ENCODE peak calls at places on chromosomes 11 and 22, in ten cellular contexts. K is adipocyte; X is DMS 273 treated with DMSO at 0.1 percent for 48 hours; O is activated CD4-positive, alpha-beta T cell treated with anti-CD3 and anti-CD28 coated beads, Interleukin-2, amount 10 ng/mL, durations not matched to agents 7 days and 5 days; V is SW480; H is GM18507; A is sciatic nerve; M is foreskin keratinocyte; G is hippocampal formation; F is AG09309. N is an unnamed sample.

GRCh38 chr11:21612326-21612725 is 580.6 kb upstream of the ANO5 start:
- DNase-seq in M (no peak), V (no peak), F (no peak), G (no peak), K (no peak), H (no peak), O (no peak), A (no peak), X (no peak), N (no peak)

GRCh38 chr22:20013382-20013871 is 3.2 kb downstream of the ARVCF start:
- DNase-seq in A (peak), O (no peak), K (peak), V (no peak), X (no peak), F (no peak), H (no peak), M (no peak), G (peak), N (peak)

GRCh38 chr11:36057372-36058045 is 113.6 kb downstream of the LDLRAD3 start:
- DNase-seq in H (no peak), M (no peak), V (no peak), A (no peak), X (no peak), O (no peak), G (no peak), F (no peak), K (no peak), N (no peak)

GRCh38 chr22:47395481-47395880 is 633.0 kb downstream of the TBC1D22A start:
- DNase-seq in G (no peak), K (no peak), H (no peak), O (no peak), M (no peak), A (no peak), V (no peak), F (no peak), X (no peak), N (no peak)

GRCh38 chr11:74138572-74138971 is 32.2 kb downstream of the C2CD3 start:
- DNase-seq in A (no peak), F (peak), X (peak), M (peak), G (no peak), O (no peak), V (peak), K (peak), H (no peak), N (peak)

GRCh38 chr22:30088468-30088867 is 8.2 kb downstream of the HORMAD2 start:
- DNase-seq in A (no peak), H (no peak), M (no peak), V (no peak), X (no peak), F (no peak), G (no peak), O (no peak), K (no peak), N (no peak)

GRCh38 chr11:121451982-121452608 is at the start of gene SORL1:
- DNase-seq in K (peak), O (peak), F (no peak), V (peak), G (peak), A (peak), X (peak), H (no peak), M (peak), N (peak)

GRCh38 chr11:113540416-113541330 is 65.5 kb upstream of the DRD2 start:
- DNase-seq in F (no peak), M (no peak), V (no peak), K (no peak), X (no peak), A (no peak), O (no peak), H (no peak), G (no peak), N (no peak)

GRCh38 chr11:87897079-87897478 is 278.2 kb downstream of the RAB38 start:
- DNase-seq in M (no peak), A (no peak), H (no peak), V (no peak), K (no peak), X (no peak), O (no peak), G (no peak), F (no peak), N (no peak)

GRCh38 chr22:45869448-45869847 is 107.5 kb downstream of the WNT7B start:
- DNase-seq in X (no peak), K (no peak), H (no peak), M (no peak), A (no peak), F (no peak), G (no peak), V (no peak), O (no peak), N (no peak)

GRCh38 chr22:35648066-35649025 is at the start of gene APOL6:
- DNase-seq in A (no peak), X (no peak), O (peak), M (peak), G (no peak), F (no peak), H (peak), K (peak), V (peak), N (no peak)

GRCh38 chr11:2259897-2260451 is 10.4 kb downstream of the ASCL2 start:
- DNase-seq in K (no peak), A (peak), H (no peak), V (no peak), G (no peak), O (no peak), M (no peak), F (no peak), X (no peak), N (no peak)

GRCh38 chr11:16999116-16999515 is 15.1 kb downstream of the PLEKHA7 start:
- DNase-seq in M (no peak), V (no peak), X (no peak), A (no peak), H (no peak), G (no peak), F (no peak), K (no peak), O (no peak), N (no peak)

GRCh38 chr11:6249822-6250555 is 9.6 kb upstream of the CCKBR start:
- DNase-seq in V (peak), K (peak), F (peak), O (no peak), G (no peak), H (no peak), A (peak), M (peak), X (peak), N (peak)

GRCh38 chr11:27902981-27903624 is 202.8 kb upstream of the BDNF start:
- DNase-seq in V (no peak), G (no peak), A (no peak), X (no peak), H (no peak), O (no peak), K (peak), M (peak), F (peak), N (no peak)

GRCh38 chr11:124740277-124740882 is 638 bp downstream of the NRGN start:
- DNase-seq in O (peak), M (no peak), V (peak), F (no peak), K (peak), G (no peak), H (no peak), X (no peak), A (no peak), N (peak)

GRCh38 chr11:64604458-64605247 is 13.6 kb downstream of the SLC22A12 start:
- DNase-seq in X (no peak), K (no peak), H (no peak), A (no peak), F (no peak), G (no peak), V (no peak), O (no peak), M (no peak), N (no peak)

GRCh38 chr22:41564563-41564962 is 3.8 kb downstream of the CSDC2 start:
- DNase-seq in O (no peak), G (no peak), X (no peak), V (no peak), A (no peak), H (no peak), F (no peak), K (no peak), M (no peak), N (no peak)

GRCh38 chr22:39872548-39872947 is 21.0 kb downstream of the ENTHD1 start:
- DNase-seq in A (no peak), O (no peak), G (no peak), F (no peak), K (no peak), X (no peak), M (no peak), V (no peak), H (no peak), N (no peak)

GRCh38 chr22:37448521-37449150 is 21.4 kb upstream of the ELFN2 start:
- DNase-seq in F (no peak), O (no peak), V (peak), M (no peak), K (no peak), G (no peak), H (no peak), A (no peak), X (no peak), N (no peak)

GRCh38 chr11:47724041-47724729 is 9.0 kb upstream of the AGBL2 start:
- DNase-seq in V (no peak), K (peak), G (no peak), M (peak), A (no peak), H (no peak), X (no peak), F (peak), O (no peak), N (no peak)

N was measured in occipital lobe.